ENCODE peak calls at places on chromosomes 6 and 20, in eight cellular contexts. T is activated CD4-positive, alpha-beta T cell treated with anti-CD3 and anti-CD28 coated beads for 1 hour; S is Daoy; B is naive B cell; W is brain microvascular endothelial cell; Z is AG10803; D is neural crest cell; C is T-cell. L is an unnamed sample.

GRCh38 chr6:48069280-48069679 is 41.7 kb downstream of the PTCHD4 start:
- DNase-seq in T (no peak), S (peak), B (no peak), W (no peak), Z (no peak), D (no peak), C (no peak), L (no peak)

GRCh38 chr6:44388135-44388487 is 605 bp downstream of the CDC5L start:
- DNase-seq in T (no peak), S (no peak), B (no peak), W (no peak), Z (peak), D (no peak), C (no peak), L (peak)

GRCh38 chr6:11854418-11855165 is 76.0 kb upstream of the ADTRP start:
- DNase-seq in T (no peak), S (peak), B (no peak), W (peak), Z (peak), D (no peak), C (no peak), L (no peak)

GRCh38 chr6:42190784-42191183 is 4.0 kb downstream of the GUCA1B start:
- DNase-seq in T (no peak), S (peak), B (no peak), W (peak), Z (peak), D (no peak), C (no peak), L (no peak)

GRCh38 chr20:58598271-58599015 is 52.6 kb upstream of the STX16 start:
- DNase-seq in T (no peak), S (peak), B (no peak), W (no peak), Z (peak), D (no peak), C (no peak), L (no peak)

GRCh38 chr6:125611573-125612399 is 137.6 kb upstream of the HEY2 start:
- DNase-seq in T (no peak), S (peak), B (no peak), W (peak), Z (peak), D (no peak), C (no peak), L (no peak)

GRCh38 chr6:51411726-51412125 is 593.1 kb downstream of the TFAP2B start:
- DNase-seq in T (no peak), S (no peak), B (no peak), W (no peak), Z (no peak), D (no peak), C (no peak), L (no peak)

GRCh38 chr6:8414844-8415243 is 20.5 kb downstream of the SLC35B3 start:
- DNase-seq in T (no peak), S (no peak), B (no peak), W (no peak), Z (no peak), D (no peak), C (no peak), L (no peak)

L was measured in Karpas-422.